ENCODE peak calls at places on chromosomes 2 and 18, in nine cellular contexts. E is T follicular helper cell; R is cerebellar nuclear complex; T is GM13976; W is GM20000; D is activated T-helper 1 cell treated with anti-CD3 and anti-CD28 coated beads, Interleukin-2, amount 50 U/mL, for 16 hours; M is mucosa of gallbladder; V is M059J; S is SK-MEL-5. C is an unnamed sample.

GRCh38 chr2:144683063-144683740 is 163.3 kb upstream of the ZEB2 start:
- DNase-seq in M (no peak), S (no peak), E (no peak), T (no peak), D (no peak), R (no peak), V (no peak), W (no peak), C (no peak)

GRCh38 chr2:221571391-221572179 is 519 bp downstream of the EPHA4 start:
- DNase-seq in D (peak), R (no peak), E (peak), M (peak), W (peak), S (peak), V (peak), T (peak), C (no peak)

GRCh38 chr2:234060236-234060635 is 9.7 kb downstream of the SPP2 start:
- DNase-seq in V (no peak), R (no peak), D (no peak), W (no peak), T (no peak), S (no peak), M (no peak), E (no peak), C (no peak)

GRCh38 chr2:189425676-189426075 is 15.6 kb upstream of the WDR75 start:
- DNase-seq in W (no peak), D (no peak), E (no peak), S (no peak), V (peak), T (no peak), M (no peak), R (no peak), C (no peak)

GRCh38 chr2:68428132-68428531 is 39.0 kb downstream of the FBXO48 start:
- DNase-seq in R (no peak), S (no peak), W (no peak), M (no peak), T (no peak), E (no peak), D (no peak), V (no peak), C (no peak)

GRCh38 chr2:152075427-152076050 is 23.3 kb downstream of the CACNB4 start:
- DNase-seq in W (no peak), V (no peak), D (no peak), S (no peak), E (no peak), T (no peak), M (no peak), R (no peak), C (no peak)

GRCh38 chr2:6943971-6944370 is 26.8 kb downstream of the RNF144A start:
- DNase-seq in V (no peak), E (no peak), W (no peak), R (no peak), M (no peak), S (no peak), D (no peak), T (no peak), C (no peak)

GRCh38 chr18:32530947-32531651 is 60.4 kb upstream of the GAREM1 start:
- DNase-seq in V (peak), T (peak), R (no peak), D (no peak), E (no peak), W (no peak), M (no peak), S (no peak), C (no peak)

GRCh38 chr2:212832211-212833195 is 293.9 kb upstream of the ERBB4 start:
- DNase-seq in W (peak), R (no peak), V (no peak), M (no peak), E (no peak), T (peak), D (no peak), S (no peak), C (no peak)

GRCh38 chr18:76613058-76613457 is 118.0 kb upstream of the ZNF516 start:
- DNase-seq in R (no peak), E (no peak), D (no peak), W (no peak), S (no peak), V (no peak), T (no peak), M (no peak), C (no peak)

GRCh38 chr2:221708916-221709315 is 136.8 kb upstream of the EPHA4 start:
- DNase-seq in W (no peak), V (no peak), E (no peak), M (no peak), S (no peak), D (no peak), R (no peak), T (no peak), C (no peak)

GRCh38 chr18:48412339-48412929 is 3.3 kb upstream of the ZBTB7C start:
- DNase-seq in W (peak), T (peak), V (peak), S (peak), M (no peak), R (no peak), D (no peak), E (no peak), C (no peak)

GRCh38 chr2:191748050-191748449 is 70.1 kb downstream of the NABP1 start:
- DNase-seq in V (peak), R (no peak), M (no peak), S (no peak), D (no peak), E (no peak), W (no peak), T (no peak), C (no peak)

GRCh38 chr2:176744156-176744555 is 468.4 kb upstream of the HNRNPA3 start:
- DNase-seq in T (no peak), S (no peak), D (no peak), M (no peak), W (no peak), V (no peak), R (no peak), E (no peak), C (no peak)

GRCh38 chr2:67485431-67485830 is 88.3 kb downstream of the ETAA1 start:
- DNase-seq in T (no peak), M (no peak), W (no peak), E (no peak), R (no peak), D (no peak), V (peak), S (no peak), C (no peak)

GRCh38 chr2:233446121-233446520 is 91.8 kb downstream of the DGKD start:
- DNase-seq in M (no peak), R (no peak), W (no peak), S (no peak), E (no peak), T (no peak), V (peak), D (no peak), C (no peak)

GRCh38 chr2:68287580-68288441 is 31.9 kb downstream of the CNRIP1 start:
- DNase-seq in D (no peak), M (peak), T (no peak), R (no peak), V (peak), E (no peak), S (no peak), W (no peak), C (no peak)

GRCh38 chr2:239399404-239399999 is 1.3 kb downstream of the HDAC4 start:
- DNase-seq in M (peak), S (peak), R (no peak), E (no peak), V (peak), T (no peak), W (no peak), D (no peak), C (no peak)

GRCh38 chr18:12282436-12283039 is 25.5 kb upstream of the TUBB6 start:
- DNase-seq in M (no peak), R (no peak), E (no peak), T (no peak), D (no peak), S (no peak), V (peak), W (no peak), C (no peak)

GRCh38 chr2:212842544-212843185 is 304.1 kb upstream of the ERBB4 start:
- DNase-seq in R (no peak), M (no peak), T (no peak), E (no peak), W (no peak), V (peak), D (no peak), S (no peak), C (no peak)

GRCh38 chr2:110101911-110102774 is 13.5 kb downstream of the MALL start:
- DNase-seq in D (no peak), S (no peak), T (no peak), M (no peak), R (no peak), W (no peak), V (peak), E (no peak), C (no peak)

GRCh38 chr2:10375570-10376266 is 72.4 kb downstream of the ODC1 start:
- DNase-seq in V (no peak), S (no peak), D (no peak), E (no peak), M (no peak), W (peak), R (no peak), T (peak), C (no peak)

GRCh38 chr2:148860037-148860436 is 15.0 kb upstream of the KIF5C start:
- DNase-seq in M (no peak), S (no peak), V (peak), T (no peak), D (no peak), R (no peak), W (no peak), E (no peak), C (no peak)